ENCODE peak calls at places on chromosomes 3 and 15, in seven cellular contexts. One of them, this sample, is unnamed.

GRCh38 chr3:196837819-196838420 is 29.8 kb upstream of the SENP5 start:
- DNase-seq in IMR-90: peak; percentile 54
- DNase-seq in spleen: peak; percentile 82
- DNase-seq in right atrium auricular region: no peak
- DNase-seq in upper lobe of right lung: peak; percentile 69
- DNase-seq in effector memory CD4-positive, alpha-beta T cell: peak; percentile 49
- DNase-seq in aorta: peak; percentile 78
- DNase-seq in this sample: no peak

GRCh38 chr15:34070003-34070402 is 31.0 kb upstream of the AVEN start:
- DNase-seq in IMR-90: no peak
- DNase-seq in spleen: no peak
- DNase-seq in right atrium auricular region: no peak
- DNase-seq in upper lobe of right lung: no peak
- DNase-seq in effector memory CD4-positive, alpha-beta T cell: no peak
- DNase-seq in aorta: no peak
- DNase-seq in this sample: no peak

GRCh38 chr3:159749406-159749805 is 239.2 kb upstream of the IL12A start:
- DNase-seq in IMR-90: no peak
- DNase-seq in spleen: no peak
- DNase-seq in right atrium auricular region: no peak
- DNase-seq in upper lobe of right lung: no peak
- DNase-seq in effector memory CD4-positive, alpha-beta T cell: no peak
- DNase-seq in aorta: no peak
- DNase-seq in this sample: no peak

GRCh38 chr15:50166216-50166615 is 15.8 kb upstream of the SLC27A2 start:
- DNase-seq in IMR-90: peak; percentile 87
- DNase-seq in spleen: no peak
- DNase-seq in right atrium auricular region: no peak
- DNase-seq in upper lobe of right lung: no peak
- DNase-seq in effector memory CD4-positive, alpha-beta T cell: no peak
- DNase-seq in aorta: no peak
- DNase-seq in this sample: no peak

GRCh38 chr3:185744997-185745843 is 79.6 kb downstream of the IGF2BP2 start:
- DNase-seq in IMR-90: peak; percentile 96
- DNase-seq in spleen: no peak
- DNase-seq in right atrium auricular region: no peak
- DNase-seq in upper lobe of right lung: no peak
- DNase-seq in effector memory CD4-positive, alpha-beta T cell: no peak
- DNase-seq in aorta: no peak
- DNase-seq in this sample: no peak

GRCh38 chr3:89372456-89372855 is 265.0 kb downstream of the EPHA3 start:
- DNase-seq in IMR-90: no peak
- DNase-seq in spleen: no peak
- DNase-seq in right atrium auricular region: no peak
- DNase-seq in upper lobe of right lung: no peak
- DNase-seq in effector memory CD4-positive, alpha-beta T cell: no peak
- DNase-seq in aorta: no peak
- DNase-seq in this sample: no peak

GRCh38 chr3:132721479-132722164 is 587 bp downstream of the NPHP3 start:
- DNase-seq in IMR-90: peak; percentile 67
- DNase-seq in spleen: peak; percentile 89
- DNase-seq in right atrium auricular region: peak; percentile 84
- DNase-seq in upper lobe of right lung: peak; percentile 88
- DNase-seq in effector memory CD4-positive, alpha-beta T cell: no peak
- DNase-seq in aorta: peak; percentile 89
- DNase-seq in this sample: no peak

GRCh38 chr15:45023659-45024320 is 795 bp downstream of the SORD start:
- DNase-seq in IMR-90: peak; percentile 5
- DNase-seq in spleen: no peak
- DNase-seq in right atrium auricular region: no peak
- DNase-seq in upper lobe of right lung: no peak
- DNase-seq in effector memory CD4-positive, alpha-beta T cell: no peak
- DNase-seq in aorta: no peak
- DNase-seq in this sample: no peak

GRCh38 chr3:73365756-73366397 is 258.9 kb downstream of the PDZRN3 start:
- DNase-seq in IMR-90: peak; percentile 71
- DNase-seq in spleen: no peak
- DNase-seq in right atrium auricular region: peak; percentile 77
- DNase-seq in upper lobe of right lung: no peak
- DNase-seq in effector memory CD4-positive, alpha-beta T cell: no peak
- DNase-seq in aorta: peak; percentile 91
- DNase-seq in this sample: peak; percentile 24

GRCh38 chr3:74621581-74621980 is 7.1 kb upstream of the CNTN3 start:
- DNase-seq in IMR-90: peak; percentile 25
- DNase-seq in spleen: no peak
- DNase-seq in right atrium auricular region: no peak
- DNase-seq in upper lobe of right lung: no peak
- DNase-seq in effector memory CD4-positive, alpha-beta T cell: no peak
- DNase-seq in aorta: no peak
- DNase-seq in this sample: no peak

GRCh38 chr3:52784931-52785590 is 7.7 kb downstream of the ITIH1 start:
- DNase-seq in IMR-90: no peak
- DNase-seq in spleen: peak; percentile 54
- DNase-seq in right atrium auricular region: no peak
- DNase-seq in upper lobe of right lung: peak; percentile 49
- DNase-seq in effector memory CD4-positive, alpha-beta T cell: no peak
- DNase-seq in aorta: peak; percentile 28
- DNase-seq in this sample: no peak

GRCh38 chr3:133474251-133474801 is 74.5 kb downstream of the BFSP2 start:
- DNase-seq in IMR-90: peak; percentile 89
- DNase-seq in spleen: no peak
- DNase-seq in right atrium auricular region: peak; percentile 81
- DNase-seq in upper lobe of right lung: no peak
- DNase-seq in effector memory CD4-positive, alpha-beta T cell: no peak
- DNase-seq in aorta: no peak
- DNase-seq in this sample: no peak

GRCh38 chr3:130258532-130258952 is 86.9 kb upstream of the COL6A5 start:
- DNase-seq in IMR-90: no peak
- DNase-seq in spleen: no peak
- DNase-seq in right atrium auricular region: no peak
- DNase-seq in upper lobe of right lung: no peak
- DNase-seq in effector memory CD4-positive, alpha-beta T cell: no peak
- DNase-seq in aorta: peak; percentile 71
- DNase-seq in this sample: no peak

GRCh38 chr3:40876496-40876895 is 322.8 kb upstream of the CTNNB1 start:
- DNase-seq in IMR-90: no peak
- DNase-seq in spleen: no peak
- DNase-seq in right atrium auricular region: no peak
- DNase-seq in upper lobe of right lung: no peak
- DNase-seq in effector memory CD4-positive, alpha-beta T cell: no peak
- DNase-seq in aorta: no peak
- DNase-seq in this sample: no peak

GRCh38 chr3:63352008-63352279 is 73.8 kb downstream of the SYNPR start:
- DNase-seq in IMR-90: no peak
- DNase-seq in spleen: no peak
- DNase-seq in right atrium auricular region: no peak
- DNase-seq in upper lobe of right lung: no peak
- DNase-seq in effector memory CD4-positive, alpha-beta T cell: no peak
- DNase-seq in aorta: no peak
- DNase-seq in this sample: no peak

GRCh38 chr3:12423131-12423530 is 61.1 kb upstream of the TSEN2 start:
- DNase-seq in IMR-90: no peak
- DNase-seq in spleen: no peak
- DNase-seq in right atrium auricular region: no peak
- DNase-seq in upper lobe of right lung: no peak
- DNase-seq in effector memory CD4-positive, alpha-beta T cell: no peak
- DNase-seq in aorta: no peak
- DNase-seq in this sample: no peak

GRCh38 chr15:89829616-89830440 is 15.2 kb upstream of the ANPEP start:
- DNase-seq in IMR-90: no peak
- DNase-seq in spleen: no peak
- DNase-seq in right atrium auricular region: no peak
- DNase-seq in upper lobe of right lung: no peak
- DNase-seq in effector memory CD4-positive, alpha-beta T cell: no peak
- DNase-seq in aorta: no peak
- DNase-seq in this sample: no peak

GRCh38 chr3:125132815-125133214 is 77.0 kb upstream of the HEG1 start:
- DNase-seq in IMR-90: no peak
- DNase-seq in spleen: no peak
- DNase-seq in right atrium auricular region: no peak
- DNase-seq in upper lobe of right lung: no peak
- DNase-seq in effector memory CD4-positive, alpha-beta T cell: no peak
- DNase-seq in aorta: no peak
- DNase-seq in this sample: no peak

GRCh38 chr3:24201301-24201700 is 256.2 kb downstream of the NR1D2 start:
- DNase-seq in IMR-90: no peak
- DNase-seq in spleen: no peak
- DNase-seq in right atrium auricular region: no peak
- DNase-seq in upper lobe of right lung: no peak
- DNase-seq in effector memory CD4-positive, alpha-beta T cell: no peak
- DNase-seq in aorta: no peak
- DNase-seq in this sample: no peak

GRCh38 chr15:99526671-99527070 is 39.1 kb upstream of the MEF2A start:
- DNase-seq in IMR-90: no peak
- DNase-seq in spleen: no peak
- DNase-seq in right atrium auricular region: no peak
- DNase-seq in upper lobe of right lung: no peak
- DNase-seq in effector memory CD4-positive, alpha-beta T cell: no peak
- DNase-seq in aorta: no peak
- DNase-seq in this sample: no peak

GRCh38 chr3:55958605-55959004 is 471.5 kb upstream of the WNT5A start:
- DNase-seq in IMR-90: no peak
- DNase-seq in spleen: no peak
- DNase-seq in right atrium auricular region: no peak
- DNase-seq in upper lobe of right lung: no peak
- DNase-seq in effector memory CD4-positive, alpha-beta T cell: no peak
- DNase-seq in aorta: no peak
- DNase-seq in this sample: no peak
- H3K27ac ChIP-seq in IMR-90: no peak overlapping the region
- H3K27ac ChIP-seq in spleen: no peak overlapping the region
- H3K27ac ChIP-seq in right atrium auricular region: no peak overlapping the region
- H3K27ac ChIP-seq in upper lobe of right lung: no peak overlapping the region
- H3K27ac ChIP-seq in effector memory CD4-positive, alpha-beta T cell: no peak overlapping the region
- H3K27ac ChIP-seq in aorta: no peak overlapping the region
- H3K27ac ChIP-seq in this sample: no peak overlapping the region

DNA sequence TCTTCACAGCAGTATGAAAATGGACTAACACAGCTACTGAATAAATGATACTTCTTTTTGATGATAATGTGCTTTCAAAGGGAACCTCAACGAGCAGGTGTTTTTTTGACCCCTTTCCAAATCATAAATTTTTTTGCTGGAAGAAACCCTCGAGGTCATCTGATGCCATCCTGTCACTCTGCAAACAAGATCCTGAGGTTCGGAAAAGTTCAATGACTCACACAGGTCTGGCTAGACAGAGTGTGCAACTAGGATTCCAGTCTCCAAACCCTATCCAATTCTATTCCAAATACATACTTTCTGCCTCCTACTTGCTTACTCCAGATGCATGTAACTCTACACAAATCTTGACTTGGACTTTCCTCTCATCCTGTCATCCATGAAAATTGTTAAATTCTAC is 124.7 kb downstream of the NEDD4 start:
- DNase-seq in IMR-90: peak; percentile 35
- DNase-seq in spleen: no peak
- DNase-seq in right atrium auricular region: no peak
- DNase-seq in upper lobe of right lung: no peak
- DNase-seq in effector memory CD4-positive, alpha-beta T cell: no peak
- DNase-seq in aorta: no peak
- DNase-seq in this sample: no peak
- H3K27ac ChIP-seq in IMR-90: no peak overlapping the region
- H3K27ac ChIP-seq in spleen: no peak overlapping the region
- H3K27ac ChIP-seq in right atrium auricular region: no peak overlapping the region
- H3K27ac ChIP-seq in upper lobe of right lung: no peak overlapping the region
- H3K27ac ChIP-seq in effector memory CD4-positive, alpha-beta T cell: no peak overlapping the region
- H3K27ac ChIP-seq in aorta: no peak overlapping the region
- H3K27ac ChIP-seq in this sample: no peak overlapping the region

GRCh38 chr3:5194341-5194740 is 6.8 kb downstream of the EDEM1 start:
- DNase-seq in IMR-90: no peak
- DNase-seq in spleen: no peak
- DNase-seq in right atrium auricular region: no peak
- DNase-seq in upper lobe of right lung: no peak
- DNase-seq in effector memory CD4-positive, alpha-beta T cell: no peak
- DNase-seq in aorta: no peak
- DNase-seq in this sample: no peak
- H3K27ac ChIP-seq in IMR-90: no peak overlapping the region
- H3K27ac ChIP-seq in spleen: peak overlapping the region; percentile 83
- H3K27ac ChIP-seq in right atrium auricular region: peak overlapping the region; percentile 37
- H3K27ac ChIP-seq in upper lobe of right lung: peak overlapping the region; percentile 37
- H3K27ac ChIP-seq in effector memory CD4-positive, alpha-beta T cell: peak overlapping the region; percentile 71
- H3K27ac ChIP-seq in aorta: no peak overlapping the region
- H3K27ac ChIP-seq in this sample: no peak overlapping the region

GRCh38 chr3:172143060-172143451 is 103.7 kb downstream of the FNDC3B start:
- DNase-seq in IMR-90: no peak
- DNase-seq in spleen: no peak
- DNase-seq in right atrium auricular region: no peak
- DNase-seq in upper lobe of right lung: no peak
- DNase-seq in effector memory CD4-positive, alpha-beta T cell: no peak
- DNase-seq in aorta: no peak
- DNase-seq in this sample: no peak
- H3K27ac ChIP-seq in IMR-90: no peak overlapping the region
- H3K27ac ChIP-seq in spleen: peak overlapping the region; percentile 78
- H3K27ac ChIP-seq in right atrium auricular region: no peak overlapping the region
- H3K27ac ChIP-seq in upper lobe of right lung: peak overlapping the region; percentile 17
- H3K27ac ChIP-seq in effector memory CD4-positive, alpha-beta T cell: no peak overlapping the region
- H3K27ac ChIP-seq in aorta: no peak overlapping the region
- H3K27ac ChIP-seq in this sample: no peak overlapping the region